ENCODE peak calls at places on chromosomes 2 and 18, in eight cellular contexts. X is NCI-H2171 treated with DMSO at 0.1 percent for 48 hours, E is body of pancreas, B is midbrain, H is fibroblast of lung, K is ELR, S is thoracic aorta, J is non-pigmented ciliary epithelial cell. Y is an unnamed sample.

GRCh38 chr2:26864646-26865045 is 16.7 kb downstream of the DPYSL5 start:
- DNase-seq in X (no peak), E (no peak), B (no peak), H (no peak), K (no peak), S (no peak), J (no peak), Y (no peak)

GRCh38 chr2:56331810-56332209 is 148.0 kb downstream of the CCDC85A start:
- DNase-seq in X (no peak), E (no peak), B (no peak), H (no peak), K (no peak), S (no peak), J (no peak), Y (no peak)

GRCh38 chr2:219104107-219105050 is 43.7 kb upstream of the IHH start:
- DNase-seq in X (peak; percentile 35), E (no peak), B (no peak), H (peak; percentile 25), K (peak; percentile 63), S (no peak), J (no peak), Y (no peak)

GRCh38 chr18:11661430-11661829 is 27.6 kb upstream of the GNAL start:
- DNase-seq in X (no peak), E (no peak), B (no peak), H (no peak), K (no peak), S (no peak), J (no peak), Y (no peak)

GRCh38 chr2:54579682-54580349 is 123.7 kb downstream of the SPTBN1 start:
- DNase-seq in X (no peak), E (no peak), B (no peak), H (no peak), K (no peak), S (no peak), J (no peak), Y (no peak)

GRCh38 chr2:67465623-67466022 is 68.5 kb downstream of the ETAA1 start:
- DNase-seq in X (no peak), E (no peak), B (no peak), H (no peak), K (no peak), S (no peak), J (no peak), Y (no peak)

GRCh38 chr18:741931-742512 is 29.6 kb upstream of the ENOSF1 start:
- DNase-seq in X (peak; percentile 35), E (no peak), B (peak; percentile 32), H (peak; percentile 47), K (peak; percentile 62), S (no peak), J (peak; percentile 14), Y (no peak)

GRCh38 chr2:3105814-3106569 is 271.6 kb downstream of the EIPR1 start:
- DNase-seq in X (no peak), E (no peak), B (no peak), H (no peak), K (no peak), S (no peak), J (no peak), Y (no peak)

GRCh38 chr18:59478591-59478990 is 119.5 kb upstream of the LMAN1 start:
- DNase-seq in X (no peak), E (no peak), B (no peak), H (peak; percentile 33), K (no peak), S (no peak), J (no peak), Y (no peak)

GRCh38 chr18:13612111-13612997 is 114.0 kb downstream of the FAM210A start:
- DNase-seq in X (no peak), E (no peak), B (peak; percentile 70), H (no peak), K (no peak), S (no peak), J (no peak), Y (peak; percentile 80)

GRCh38 chr2:222050981-222051380 is 247.8 kb downstream of the PAX3 start:
- DNase-seq in X (no peak), E (no peak), B (no peak), H (no peak), K (no peak), S (no peak), J (no peak), Y (no peak)

GRCh38 chr2:121191191-121192170 is 93.5 kb downstream of the TFCP2L1 start:
- DNase-seq in X (no peak), E (no peak), B (no peak), H (no peak), K (no peak), S (no peak), J (no peak), Y (no peak)

GRCh38 chr2:18373664-18374063 is 186.8 kb downstream of the RDH14 start:
- DNase-seq in X (no peak), E (no peak), B (no peak), H (peak; percentile 95), K (no peak), S (no peak), J (no peak), Y (no peak)

GRCh38 chr2:59237311-59237710 is 996.2 kb upstream of the FANCL start:
- DNase-seq in X (no peak), E (no peak), B (no peak), H (no peak), K (no peak), S (no peak), J (no peak), Y (no peak)

GRCh38 chr2:176164803-176165597 is 7.9 kb downstream of the HOXD3 start:
- DNase-seq in X (no peak), E (no peak), B (no peak), H (peak; percentile 88), K (no peak), S (no peak), J (no peak), Y (no peak)

GRCh38 chr2:231911381-231911780 is 14.8 kb downstream of the NPPC start:
- DNase-seq in X (no peak), E (no peak), B (no peak), H (no peak), K (no peak), S (no peak), J (no peak), Y (no peak)

GRCh38 chr2:204180671-204181070 is 244.1 kb downstream of the ICOS start:
- DNase-seq in X (peak; percentile 87), E (no peak), B (no peak), H (no peak), K (no peak), S (no peak), J (no peak), Y (no peak)

GRCh38 chr2:5253263-5253662 is 438.9 kb upstream of the SOX11 start:
- DNase-seq in X (no peak), E (no peak), B (no peak), H (no peak), K (no peak), S (no peak), J (no peak), Y (no peak)

GRCh38 chr2:66443183-66443976 is 8.5 kb downstream of the MEIS1 start:
- DNase-seq in X (no peak), E (no peak), B (no peak), H (no peak), K (peak; percentile 57), S (no peak), J (no peak), Y (no peak)

GRCh38 chr18:59540819-59541218 is 156.4 kb downstream of the CCBE1 start:
- DNase-seq in X (peak; percentile 39), E (no peak), B (no peak), H (no peak), K (no peak), S (no peak), J (no peak), Y (no peak)

GRCh38 chr2:164655750-164656149 is 34.5 kb upstream of the GRB14 start:
- DNase-seq in X (peak; percentile 2), E (no peak), B (no peak), H (peak; percentile 29), K (peak; percentile 32), S (no peak), J (no peak), Y (no peak)

Y was measured in mucosa of descending colon.